ENCODE peak calls at places on chromosomes 6 and 20, in six cellular contexts. M is cardiac fibroblast; Q is CD8-positive, alpha-beta T cell; T is cardiac muscle cell; G is GM12865; Z is fibroblast of the aortic adventitia. B is an unnamed sample.

GRCh38 chr6:138800377-138801150 is 4.7 kb downstream of the ECT2L start:
- DNase-seq in T (no peak), M (no peak), G (no peak), Z (no peak), Q (no peak), B (no peak)

GRCh38 chr6:41785689-41786450 is 1.6 kb upstream of the TOMM6 start:
- DNase-seq in T (peak), M (peak), Q (no peak), G (no peak), Z (peak), B (no peak)

GRCh38 chr6:6883011-6883410 is 224.8 kb upstream of the RREB1 start:
- DNase-seq in Z (no peak), M (no peak), G (no peak), Q (no peak), T (no peak), B (no peak)

GRCh38 chr20:1467355-1468116 is 887 bp upstream of the NSFL1C start:
- DNase-seq in M (no peak), Q (no peak), G (no peak), T (no peak), Z (no peak), B (no peak)

GRCh38 chr6:131754088-131754487 is 43.3 kb upstream of the CTAGE9 start:
- DNase-seq in Q (no peak), G (no peak), M (no peak), Z (peak), T (no peak), B (no peak)

GRCh38 chr6:126051739-126052138 is 65.4 kb downstream of the TRMT11 start:
- DNase-seq in Q (no peak), Z (no peak), T (no peak), G (no peak), M (no peak), B (no peak)

GRCh38 chr6:40585218-40585617 is 1.9 kb downstream of the LRFN2 start:
- DNase-seq in Q (no peak), M (no peak), G (no peak), T (no peak), Z (no peak), B (no peak)

GRCh38 chr6:116531675-116532570 is 13.6 kb downstream of the TRAPPC3L start:
- DNase-seq in M (peak), G (peak), T (peak), Q (peak), Z (peak), B (peak)

GRCh38 chr6:129280719-129281118 is 397.8 kb downstream of the LAMA2 start:
- DNase-seq in G (peak), M (no peak), T (no peak), Z (no peak), Q (no peak), B (no peak)

GRCh38 chr20:41150664-41151063 is 13.3 kb downstream of the PLCG1 start:
- DNase-seq in G (no peak), M (no peak), T (no peak), Q (no peak), Z (no peak), B (no peak)

GRCh38 chr20:59525500-59526241 is 78.7 kb upstream of the PHACTR3 start:
- DNase-seq in G (peak), T (peak), Z (peak), M (peak), Q (no peak), B (no peak)

GRCh38 chr20:10133532-10133931 is 85.1 kb upstream of the SNAP25 start:
- DNase-seq in M (no peak), G (no peak), Q (no peak), T (no peak), Z (no peak), B (no peak)

GRCh38 chr6:147618927-147619326 is 110.4 kb downstream of the SAMD5 start:
- DNase-seq in M (no peak), Q (no peak), Z (no peak), G (no peak), T (peak), B (no peak)

GRCh38 chr6:138403324-138403800 is 661 bp upstream of the HEBP2 start:
- DNase-seq in Q (no peak), M (no peak), G (peak), Z (no peak), T (peak), B (no peak)

GRCh38 chr6:142474446-142475289 is 172.9 kb downstream of the ADGRG6 start:
- DNase-seq in T (peak), G (peak), M (peak), Z (peak), Q (no peak), B (peak)

GRCh38 chr20:13259921-13260320 is 38.8 kb downstream of the ISM1 start:
- DNase-seq in Q (no peak), Z (no peak), M (no peak), T (no peak), G (no peak), B (no peak)

GRCh38 chr6:11363881-11364576 is 131.6 kb upstream of the NEDD9 start:
- DNase-seq in Z (no peak), M (no peak), G (peak), Q (no peak), T (no peak), B (no peak)

GRCh38 chr20:62493886-62494285 is 18.1 kb upstream of the GATA5 start:
- DNase-seq in M (no peak), Q (no peak), T (no peak), Z (no peak), G (no peak), B (no peak)

GRCh38 chr6:31086788-31087440 is 25.5 kb downstream of the C6orf15 start:
- DNase-seq in T (peak), G (no peak), M (peak), Q (no peak), Z (peak), B (no peak)

GRCh38 chr20:62640870-62641748 is 1.2 kb upstream of the SLCO4A1 start:
- DNase-seq in G (no peak), T (no peak), Z (no peak), M (no peak), Q (no peak), B (no peak)

GRCh38 chr20:54094268-54094580 is 23.8 kb upstream of the BCAS1 start:
- DNase-seq in Z (no peak), M (no peak), T (no peak), G (no peak), Q (no peak), B (no peak)

GRCh38 chr6:31498748-31499147 is 803 bp downstream of the MICB start:
- DNase-seq in Q (no peak), M (no peak), G (no peak), T (peak), Z (no peak), B (no peak)

GRCh38 chr20:35312348-35312747 is 20.1 kb upstream of the FAM83C start:
- DNase-seq in G (no peak), Z (peak), T (peak), M (peak), Q (no peak), B (peak)

GRCh38 chr6:129253731-129254130 is 370.8 kb downstream of the LAMA2 start:
- DNase-seq in Q (no peak), G (no peak), Z (no peak), T (no peak), M (no peak), B (no peak)

GRCh38 chr20:17928633-17929311 is 39.8 kb downstream of the SNX5 start:
- DNase-seq in G (no peak), T (no peak), M (no peak), Z (no peak), Q (no peak), B (no peak)

GRCh38 chr6:11251553-11252358 is 19.3 kb upstream of the NEDD9 start:
- DNase-seq in Q (no peak), T (peak), M (peak), G (no peak), Z (peak), B (no peak)

GRCh38 chr6:106084106-106084963 is 1.8 kb upstream of the PRDM1 start:
- DNase-seq in Q (no peak), Z (peak), T (peak), M (peak), G (peak), B (peak)

GRCh38 chr6:33752139-33753015 is 5.7 kb upstream of the IP6K3 start:
- DNase-seq in Z (no peak), M (no peak), T (no peak), Q (no peak), G (peak), B (no peak)

GRCh38 chr6:22569281-22570184 is at the start of gene HDGFL1:
- DNase-seq in Z (no peak), T (no peak), Q (no peak), G (no peak), M (no peak), B (no peak)

DNA sequence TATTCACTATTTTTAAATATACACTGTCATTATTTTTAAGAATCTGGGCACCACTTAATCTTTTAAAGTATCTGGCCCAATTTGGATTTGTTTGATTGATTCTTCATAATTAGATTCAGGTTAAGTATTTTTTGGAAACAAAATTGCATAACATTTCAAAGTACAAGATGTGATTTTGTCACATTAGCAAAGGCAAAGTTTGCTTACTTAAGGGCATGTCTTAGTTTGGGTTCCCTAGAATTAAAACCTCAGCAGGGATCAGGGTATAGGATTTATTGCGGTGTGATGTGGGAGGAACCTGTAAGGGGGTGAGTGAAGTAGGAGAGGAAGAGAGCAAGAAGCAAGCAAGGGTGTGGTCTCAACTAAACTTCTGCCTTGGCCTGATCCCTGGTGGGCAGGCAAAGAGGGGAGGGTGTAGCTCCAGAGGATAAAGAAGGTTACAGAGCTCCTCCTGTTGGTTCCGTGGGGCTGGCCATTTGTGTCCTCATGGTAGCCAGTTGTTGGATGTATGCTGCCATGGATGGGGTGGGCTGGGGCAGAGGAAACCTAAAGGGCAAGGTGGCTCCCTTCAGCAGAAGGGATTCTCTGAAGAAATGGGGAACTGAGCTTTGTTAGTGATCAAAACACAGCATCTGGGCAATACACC is 668.7 kb upstream of the SLC35B3 start:
- DNase-seq in T (no peak), M (no peak), Q (no peak), G (no peak), Z (no peak), B (no peak)
- TF ChIP-seq CTCF in T (no peak), M (no peak), Q (no peak), G (no peak), Z (no peak), B (no peak)

GRCh38 chr6:16229710-16230109 is 8.7 kb upstream of the GMPR start:
- DNase-seq in M (peak), Z (peak), T (no peak), Q (no peak), G (no peak), B (no peak)
- H3K4me3 ChIP-seq in M (no peak), Z (no peak), T (no peak), Q (no peak), G (no peak), B (no peak)

DNA sequence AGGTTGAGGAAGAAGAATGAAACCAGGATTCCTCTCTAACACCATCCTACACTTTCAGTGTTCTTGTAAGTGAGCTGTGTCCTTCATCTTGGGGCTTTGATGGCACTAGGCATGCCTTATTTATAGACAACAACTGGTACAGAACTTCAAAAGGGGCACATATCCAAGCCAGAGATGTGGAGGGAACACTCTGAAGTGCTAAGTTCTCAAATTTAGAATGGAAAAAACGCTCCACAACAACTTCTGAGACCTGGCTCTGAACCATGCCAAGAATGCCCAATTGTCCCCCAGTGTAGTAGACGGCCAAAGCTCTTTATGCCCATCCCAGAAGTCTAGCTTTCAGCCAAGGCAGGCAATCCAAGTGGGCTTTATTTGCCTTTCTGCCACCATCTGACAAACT is 16.2 kb upstream of the PKHD1 start:
- DNase-seq in M (no peak), T (no peak), Z (no peak), G (no peak), Q (no peak), B (no peak)
- TF ChIP-seq CTCF in M (no peak), T (no peak), Z (no peak), G (no peak), Q (no peak), B (no peak)

GRCh38 chr6:93323630-93324029 is 95.7 kb downstream of the EPHA7 start:
- DNase-seq in Z (no peak), T (no peak), M (no peak), Q (no peak), G (no peak), B (no peak)
- H3K4me3 ChIP-seq in Z (no peak), T (no peak), M (no peak), Q (no peak), G (no peak), B (no peak)

GRCh38 chr6:111727798-111728197 is 122.1 kb upstream of the TRAF3IP2 start:
- DNase-seq in Q (no peak), G (no peak), T (peak), Z (no peak), M (peak), B (peak)
- TF ChIP-seq CTCF in Q (peak), G (peak), T (peak), Z (peak), M (peak), B (peak)

GRCh38 chr20:48621256-48622078 is 206.3 kb downstream of the PREX1 start:
- DNase-seq in T (peak), M (no peak), G (no peak), Q (no peak), Z (peak), B (no peak)

GRCh38 chr20:48619126-48620101 is 208.4 kb downstream of the PREX1 start:
- DNase-seq in M (peak), T (peak), Q (no peak), G (no peak), Z (no peak), B (no peak)

GRCh38 chr20:48620112-48620485 is 207.7 kb downstream of the PREX1 start:
- DNase-seq in T (no peak), M (no peak), Q (no peak), G (no peak), Z (no peak), B (no peak)

GRCh38 chr20:48622421-48622820 is 205.4 kb downstream of the PREX1 start:
- DNase-seq in Q (no peak), G (no peak), Z (no peak), T (no peak), M (no peak), B (no peak)

DNA sequence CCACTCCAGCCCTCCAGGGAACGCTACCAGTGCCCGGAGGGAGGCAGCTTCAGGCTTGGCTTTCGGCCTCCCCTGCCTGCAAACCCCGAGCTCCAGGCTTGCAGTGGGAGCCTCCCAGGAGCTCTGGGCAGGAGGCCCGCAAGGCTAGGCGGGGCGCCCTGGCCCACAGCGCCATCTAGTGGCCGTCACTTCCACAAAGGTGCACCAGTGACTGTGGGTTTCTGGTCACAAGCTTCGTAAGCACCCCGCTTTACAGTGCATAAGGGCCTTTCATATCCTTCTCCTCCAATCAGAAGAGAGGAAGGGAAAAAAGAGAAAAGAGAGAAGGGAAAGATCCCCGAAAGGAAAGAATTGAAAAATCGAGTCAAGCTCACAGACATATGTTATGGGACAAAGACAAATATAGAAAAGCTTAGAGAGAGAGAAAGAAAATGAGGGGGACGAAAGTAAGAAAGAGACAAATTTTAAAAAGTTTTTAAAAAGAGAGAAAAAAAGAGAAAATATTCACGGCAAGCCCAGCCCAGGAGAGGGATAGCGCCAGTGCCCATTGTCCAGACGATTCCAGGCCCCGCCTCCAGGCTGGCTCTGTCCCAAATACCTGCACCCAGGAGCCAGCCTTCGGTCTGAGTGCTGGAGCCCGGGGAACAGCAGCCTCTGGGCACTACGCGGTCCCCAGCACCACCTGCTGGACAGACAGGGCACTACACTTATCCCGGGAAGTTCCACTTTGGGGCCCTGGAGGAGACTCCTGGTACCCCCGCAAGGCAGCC is 207.1 kb downstream of the PREX1 start:
- DNase-seq in Z (peak), M (peak), T (peak), Q (peak), G (peak), B (peak)
- H3K4me3 ChIP-seq in Z (peak), M (peak), T (peak), Q (no peak), G (no peak), B (peak)

GRCh38 chr20:46071573-46071972 is 18.2 kb downstream of the NCOA5 start:
- DNase-seq in M (no peak), Q (no peak), Z (no peak), G (no peak), T (no peak), B (no peak)
- TF ChIP-seq CTCF in M (no peak), Q (no peak), Z (no peak), G (no peak), T (no peak), B (no peak)

GRCh38 chr6:4668271-4669179 is 107.7 kb upstream of the CDYL start:
- DNase-seq in G (peak), T (peak), Q (no peak), Z (no peak), M (no peak), B (no peak)
- H3K4me3 ChIP-seq in G (no peak), T (no peak), Q (no peak), Z (no peak), M (no peak), B (no peak)

B was measured in astrocyte of the cerebellum.